ENCODE peak calls at places on chromosomes 3 and 15, in seven cellular contexts. R is colonic mucosa, F is K562, Z is pancreas, A is A549, I is transverse colon, D is neuronal stem cell. K is an unnamed sample. For H3K4me1, the result is how much of the 10 kb centered on the place peaks cover.

GRCh38 chr3:11386413-11387155 is 114.4 kb downstream of the ATG7 start:
- DNase-seq in A (no peak), R (peak), F (no peak), Z (no peak), I (no peak), D (no peak), K (no peak)

GRCh38 chr3:126106336-126107202 is 22.6 kb upstream of the SLC41A3 start:
- DNase-seq in Z (no peak), I (no peak), A (no peak), F (no peak), D (no peak), R (peak), K (no peak)

GRCh38 chr15:78811825-78812183 is 540 bp upstream of the ADAMTS7 start:
- DNase-seq in Z (no peak), F (no peak), A (no peak), D (no peak), R (no peak), I (no peak), K (peak)

GRCh38 chr15:66927326-66928077 is 137.9 kb upstream of the SMAD3 start:
- DNase-seq in D (no peak), A (no peak), F (no peak), Z (no peak), R (no peak), I (no peak), K (peak)

GRCh38 chr3:14921034-14921616 is 26.3 kb upstream of the NR2C2 start:
- DNase-seq in I (peak), Z (peak), R (peak), A (peak), D (peak), F (peak), K (peak)

GRCh38 chr3:119649764-119650163 is 10.6 kb downstream of the POPDC2 start:
- DNase-seq in F (no peak), R (no peak), A (no peak), Z (no peak), D (no peak), I (no peak), K (no peak)

GRCh38 chr3:119352863-119353527 is 58.8 kb downstream of the ARHGAP31 start:
- DNase-seq in F (no peak), D (no peak), A (no peak), R (no peak), I (no peak), Z (no peak), K (no peak)

GRCh38 chr3:157023211-157023610 is 136.7 kb downstream of the CCNL1 start:
- DNase-seq in Z (no peak), F (no peak), A (no peak), R (no peak), D (no peak), I (no peak), K (no peak)

GRCh38 chr15:100765458-100766224 is 114.0 kb upstream of the ALDH1A3 start:
- DNase-seq in F (no peak), I (no peak), D (no peak), Z (no peak), R (no peak), A (no peak), K (no peak)

GRCh38 chr3:134381836-134382442 is 7.7 kb upstream of the AMOTL2 start:
- DNase-seq in R (peak), Z (peak), A (no peak), I (peak), F (no peak), D (no peak), K (no peak)

GRCh38 chr3:29280675-29281264 is at the start of gene RBMS3:
- DNase-seq in R (peak), Z (peak), I (peak), A (peak), D (peak), F (no peak), K (peak)

GRCh38 chr15:92662797-92663196 is 7.2 kb upstream of the FAM174B start:
- DNase-seq in I (no peak), Z (no peak), F (no peak), D (no peak), A (no peak), R (no peak), K (no peak)

GRCh38 chr15:69388259-69388658 is 25.9 kb upstream of the KIF23 start:
- DNase-seq in A (no peak), Z (no peak), R (no peak), F (no peak), D (no peak), I (no peak), K (no peak)

GRCh38 chr3:102059145-102059943 is 210.0 kb downstream of the NFKBIZ start:
- DNase-seq in D (no peak), R (no peak), I (peak), Z (no peak), F (no peak), A (no peak), K (no peak)

GRCh38 chr3:50256978-50257890 is 11.7 kb upstream of the SEMA3B start:
- DNase-seq in I (peak), A (no peak), F (no peak), D (no peak), Z (peak), R (peak), K (peak)

GRCh38 chr3:66797916-66798560 is 200.1 kb upstream of the KBTBD8 start:
- DNase-seq in R (peak), D (peak), A (no peak), F (no peak), I (peak), Z (no peak), K (no peak)

GRCh38 chr15:68346986-68347385 is 69.4 kb downstream of the FEM1B start:
- DNase-seq in I (no peak), R (no peak), D (no peak), F (no peak), A (no peak), Z (no peak), K (no peak)

GRCh38 chr3:50502225-50502583 is 1.2 kb downstream of the CACNA2D2 start:
- DNase-seq in I (no peak), D (no peak), Z (no peak), A (no peak), F (no peak), R (no peak), K (no peak)

GRCh38 chr3:111761309-111761795 is 97.7 kb upstream of the PHLDB2 start:
- DNase-seq in D (no peak), Z (no peak), F (no peak), A (no peak), R (no peak), I (no peak), K (no peak)

GRCh38 chr3:75294124-75294523 is 370.0 kb upstream of the FRG2C start:
- DNase-seq in R (peak), F (peak), D (peak), A (peak), Z (peak), I (peak), K (peak)

GRCh38 chr3:34078418-34078817 is 280.0 kb downstream of the PDCD6IP start:
- DNase-seq in I (no peak), F (no peak), D (no peak), R (no peak), A (no peak), Z (no peak), K (no peak)

GRCh38 chr15:25743160-25743908 is 119.8 kb downstream of the ATP10A start:
- DNase-seq in Z (no peak), D (no peak), I (no peak), F (no peak), R (no peak), A (no peak), K (no peak)

GRCh38 chr3:264394-265156 is 68.0 kb downstream of the CHL1 start:
- DNase-seq in F (no peak), R (no peak), A (peak), D (no peak), Z (no peak), I (no peak), K (peak)

GRCh38 chr15:94412979-94413741 is 181.8 kb downstream of the MCTP2 start:
- DNase-seq in R (peak), A (peak), I (peak), Z (no peak), D (peak), F (no peak), K (no peak)

GRCh38 chr3:46702246-46703012 is 1.2 kb downstream of the TMIE start:
- DNase-seq in I (no peak), R (no peak), Z (no peak), A (no peak), D (no peak), F (no peak), K (no peak)

GRCh38 chr15:47806008-47806407 is 88.7 kb downstream of the SEMA6D start:
- DNase-seq in Z (no peak), R (no peak), I (no peak), D (no peak), F (no peak), A (no peak), K (no peak)

GRCh38 chr3:151625057-151625456 is 108.7 kb upstream of the AADACL2 start:
- DNase-seq in R (no peak), F (no peak), A (no peak), Z (no peak), I (no peak), D (no peak), K (no peak)

GRCh38 chr3:141410861-141411771 is 42.8 kb downstream of the ZBTB38 start:
- DNase-seq in A (no peak), Z (no peak), D (no peak), R (peak), F (no peak), I (peak), K (no peak)

GRCh38 chr15:89002281-89002761 is 85.9 kb upstream of the ABHD2 start:
- DNase-seq in F (peak), A (peak), I (peak), Z (no peak), R (no peak), D (no peak), K (no peak)

GRCh38 chr15:61639491-61639890 is 410.4 kb upstream of the RORA start:
- DNase-seq in F (no peak), A (no peak), D (no peak), R (no peak), Z (no peak), I (no peak), K (no peak)

GRCh38 chr15:87916208-87916607 is 340.3 kb downstream of the NTRK3 start:
- DNase-seq in I (no peak), D (no peak), R (no peak), A (no peak), F (no peak), Z (no peak), K (no peak)

GRCh38 chr3:184325715-184326114 is 11.3 kb downstream of the EIF4G1 start:
- DNase-seq in F (no peak), Z (no peak), A (no peak), R (no peak), D (no peak), I (no peak), K (no peak)

GRCh38 chr3:194869482-194870169 is 183.9 kb downstream of the FAM43A start:
- DNase-seq in Z (no peak), F (no peak), D (no peak), I (no peak), A (no peak), R (no peak), K (peak)

GRCh38 chr3:194872669-194872977 is 186.9 kb downstream of the FAM43A start:
- DNase-seq in D (no peak), A (no peak), Z (no peak), F (no peak), R (no peak), I (no peak), K (no peak)

GRCh38 chr3:194871864-194872668 is 186.4 kb downstream of the FAM43A start:
- DNase-seq in A (no peak), F (no peak), D (no peak), R (peak), I (peak), Z (no peak), K (no peak)

GRCh38 chr3:194870394-194871110 is 184.9 kb downstream of the FAM43A start:
- DNase-seq in A (no peak), R (peak), I (peak), D (no peak), F (no peak), Z (no peak), K (peak)

DNA sequence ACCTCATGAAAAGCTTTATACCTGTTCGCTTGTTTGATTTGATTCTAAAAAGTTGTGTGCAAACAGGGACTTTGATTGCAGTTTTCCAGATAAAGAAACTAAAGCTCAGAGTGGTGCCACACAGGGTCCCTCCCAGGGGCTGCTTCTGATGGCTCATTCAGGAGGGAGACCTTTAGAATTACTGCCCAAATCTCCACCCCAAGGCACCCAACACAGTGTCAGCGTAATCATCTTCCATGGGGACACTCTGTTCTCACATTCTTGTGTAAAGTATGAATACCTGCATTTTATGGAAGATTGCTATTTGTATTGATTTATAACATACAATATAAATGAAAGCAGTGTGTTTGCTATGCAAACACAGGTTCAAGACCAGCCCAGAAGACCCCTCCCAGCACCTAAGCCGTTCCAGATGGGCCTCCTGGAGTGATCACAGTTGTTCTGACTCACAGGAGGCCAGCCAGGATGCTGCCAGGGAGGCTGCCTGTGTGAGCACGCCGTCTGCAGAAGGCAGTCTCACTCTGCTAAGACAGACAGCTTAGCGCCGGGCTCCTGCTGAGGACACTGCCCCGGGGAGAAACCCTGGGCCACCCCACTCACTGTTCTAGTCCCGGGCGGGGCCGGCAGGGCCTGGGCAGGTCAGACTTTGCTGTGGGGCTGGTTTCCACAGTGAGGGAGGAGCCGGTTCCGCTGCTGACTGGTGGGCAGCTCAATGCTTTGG is 185.6 kb downstream of the FAM43A start:
- DNase-seq in I (peak), R (peak), A (peak), D (no peak), Z (peak), F (no peak), K (peak)
- H3K4me3 ChIP-seq in I (no peak), R (no peak), A (no peak), D (no peak), Z (no peak), F (no peak), K (no peak)

GRCh38 chr15:75697523-75698398 is 14.9 kb downstream of the CSPG4 start:
- DNase-seq in I (peak), R (no peak), F (no peak), D (no peak), A (no peak), Z (no peak), K (no peak)
- H3K4me1 ChIP-seq in I (half or more), R (under half), F (half or more), D (under half), A (under half), Z (under half), K (under half)

GRCh38 chr3:155747867-155748266 is 3.0 kb upstream of the PLCH1 start:
- DNase-seq in Z (no peak), A (no peak), F (no peak), R (no peak), I (no peak), D (no peak), K (no peak)

GRCh38 chr3:155744626-155745324 is at the start of gene PLCH1:
- DNase-seq in R (peak), A (peak), D (peak), F (peak), I (peak), Z (peak), K (peak)

GRCh38 chr3:155745795-155746550 is 1.1 kb upstream of the PLCH1 start:
- DNase-seq in I (peak), R (peak), Z (peak), A (peak), F (peak), D (peak), K (no peak)

GRCh38 chr3:155747286-155747685 is 2.4 kb upstream of the PLCH1 start:
- DNase-seq in I (no peak), Z (no peak), D (no peak), R (no peak), F (no peak), A (no peak), K (no peak)

GRCh38 chr3:155746703-155747102 is 1.8 kb upstream of the PLCH1 start:
- DNase-seq in A (no peak), I (no peak), F (no peak), D (no peak), Z (no peak), R (no peak), K (no peak)
- H3K4me3 ChIP-seq in A (no peak), I (no peak), F (no peak), D (no peak), Z (no peak), R (no peak), K (no peak)

DNA sequence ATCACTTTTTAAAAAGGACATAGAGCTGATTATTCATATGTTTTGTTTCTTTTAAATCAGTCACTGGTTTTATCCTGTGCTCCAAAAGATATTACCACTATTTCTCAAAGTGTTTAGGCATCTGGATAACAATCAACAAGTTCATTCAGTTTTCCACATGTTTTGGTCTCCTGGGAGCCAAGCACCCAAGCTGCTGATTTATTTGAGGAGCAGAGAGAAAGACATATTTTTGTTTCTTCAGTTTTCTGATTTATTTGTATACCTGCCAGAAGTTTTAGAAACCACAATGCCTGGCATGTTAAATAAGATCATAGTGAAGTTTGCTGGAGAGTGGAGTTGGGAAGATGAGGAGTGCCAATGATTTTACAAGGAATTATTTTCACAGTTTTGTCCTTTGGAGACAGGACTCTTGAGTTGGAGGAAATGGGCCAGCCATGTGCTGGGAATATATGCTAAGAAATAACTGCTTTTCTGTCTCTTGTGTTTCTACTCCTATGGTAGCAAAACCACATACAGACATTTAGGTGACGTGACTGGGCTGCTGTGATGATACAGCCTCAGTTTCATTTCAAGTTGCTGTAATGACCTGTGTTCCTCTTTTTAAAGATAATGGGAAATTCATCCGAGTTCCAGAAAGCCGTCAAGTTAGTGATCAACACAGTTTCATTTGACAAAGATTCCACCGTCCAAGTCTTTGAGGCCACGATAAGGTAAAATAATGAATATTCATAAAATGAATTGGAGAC is 11.7 kb downstream of the EDEM1 start:
- DNase-seq in I (no peak), Z (no peak), R (no peak), D (no peak), A (no peak), F (no peak), K (no peak)
- H3K4me1 ChIP-seq in I (under half), Z (under half), R (under half), D (under half), A (under half), F (under half), K (under half)

GRCh38 chr3:174953068-174953467 is 93.9 kb downstream of the NAALADL2 start:
- DNase-seq in D (no peak), Z (no peak), F (no peak), I (no peak), R (no peak), A (no peak), K (no peak)
- H3K4me3 ChIP-seq in D (no peak), Z (no peak), F (no peak), I (no peak), R (no peak), A (no peak), K (no peak)

GRCh38 chr3:149581681-149582349 is 76.0 kb downstream of the WWTR1 start:
- DNase-seq in R (no peak), D (no peak), F (peak), A (peak), Z (peak), I (no peak), K (no peak)
- H3K4me1 ChIP-seq in R (under half), D (under half), F (under half), A (half or more), Z (under half), I (half or more), K (under half)

GRCh38 chr3:98554580-98554979 is 22.8 kb downstream of the GPR15 start:
- DNase-seq in I (no peak), R (no peak), A (no peak), D (no peak), Z (no peak), F (no peak), K (no peak)

GRCh38 chr3:98555025-98555379 is 23.2 kb downstream of the GPR15 start:
- DNase-seq in D (no peak), A (no peak), Z (no peak), R (no peak), I (no peak), F (no peak), K (no peak)

GRCh38 chr3:98558100-98558499 is 26.3 kb downstream of the GPR15 start:
- DNase-seq in D (no peak), Z (no peak), I (no peak), R (no peak), A (no peak), F (no peak), K (no peak)

GRCh38 chr3:98557324-98558010 is 25.7 kb downstream of the GPR15 start:
- DNase-seq in R (no peak), A (no peak), I (no peak), D (no peak), F (no peak), Z (no peak), K (no peak)

DNA sequence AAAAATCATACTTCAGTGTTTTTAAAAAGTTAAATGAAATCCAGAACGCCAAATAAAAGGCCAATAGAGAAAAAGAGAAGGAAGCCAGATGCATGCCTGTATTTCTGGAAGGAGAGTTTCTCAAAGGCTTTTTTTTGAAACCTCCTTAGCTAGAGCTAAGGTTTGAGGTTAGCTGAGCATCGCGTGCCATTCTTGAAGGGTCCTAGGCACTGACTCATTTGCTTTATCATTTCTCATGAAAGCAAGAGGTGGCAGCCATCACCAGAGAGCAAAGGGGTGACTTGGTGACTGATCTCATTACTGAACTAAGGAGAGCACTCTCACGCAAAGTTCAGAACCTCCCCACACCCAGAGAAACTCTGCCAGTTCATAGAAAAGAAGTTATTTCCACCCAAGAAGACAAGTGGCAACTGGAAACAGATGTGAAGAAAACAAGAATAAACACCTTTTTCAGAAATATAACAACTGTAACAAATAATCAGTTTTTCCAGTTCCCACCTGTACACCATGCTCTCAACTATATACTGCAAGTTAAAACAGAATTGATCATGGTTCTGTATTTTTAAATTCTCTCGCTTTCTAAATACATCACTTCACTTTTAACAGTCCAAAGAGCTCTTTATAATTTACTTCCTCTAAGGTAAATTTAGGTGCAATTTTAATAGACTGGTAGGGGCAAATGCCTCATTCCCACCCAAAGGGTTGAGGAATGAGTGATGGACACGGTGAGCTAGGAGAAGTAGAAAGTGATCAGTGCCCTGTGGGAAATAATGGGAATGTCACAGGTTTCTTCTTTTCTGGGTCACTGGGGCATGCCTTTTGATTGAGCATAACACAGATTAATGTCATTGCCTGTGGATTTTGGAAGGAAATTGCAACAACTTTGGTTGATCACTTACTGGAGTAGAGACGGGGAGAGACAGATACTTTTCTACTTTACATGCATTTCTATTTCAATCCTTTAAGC is 24.7 kb downstream of the GPR15 start:
- DNase-seq in D (no peak), I (no peak), F (no peak), R (no peak), Z (no peak), A (no peak), K (no peak)
- H3K4me3 ChIP-seq in D (no peak), I (no peak), F (no peak), R (no peak), Z (no peak), A (no peak), K (no peak)

GRCh38 chr3:43765417-43766030 is 74.8 kb downstream of the ABHD5 start:
- DNase-seq in I (no peak), R (no peak), Z (no peak), F (no peak), D (no peak), A (no peak), K (no peak)
- H3K4me1 ChIP-seq in I (under half), R (under half), Z (under half), F (under half), D (under half), A (under half), K (under half)